ENCODE peak calls at places on chromosomes 16 and 17, in eight cellular contexts. T, Y, O, R, H, M, K and W are unnamed samples.
A peak's percentile ranks its signal among the peaks of the same experiment; 100 is the strongest.

GRCh38 chr16:85225721-85226120 is 113.4 kb upstream of the CIBAR2 start:
- DNase-seq in T (no peak), Y (no peak), O (no peak), R (no peak), H (no peak), M (no peak), K (no peak), W (no peak)

GRCh38 chr17:37828313-37829124 is 83.7 kb upstream of the HNF1B start:
- DNase-seq in T (peak; percentile 4), Y (no peak), O (no peak), R (peak; percentile 18), H (no peak), M (no peak), K (no peak), W (peak; percentile 10)

GRCh38 chr17:33732116-33732515 is 439.0 kb upstream of the ASIC2 start:
- DNase-seq in T (peak; percentile 8), Y (no peak), O (no peak), R (no peak), H (no peak), M (peak; percentile 23), K (no peak), W (no peak)

GRCh38 chr16:53841884-53842283 is 137.9 kb downstream of the FTO start:
- DNase-seq in T (no peak), Y (no peak), O (no peak), R (no peak), H (no peak), M (no peak), K (no peak), W (no peak)

GRCh38 chr16:83802135-83802534 is 5.6 kb upstream of the HSBP1 start:
- DNase-seq in T (peak; percentile 75), Y (no peak), O (no peak), R (peak; percentile 60), H (peak; percentile 78), M (no peak), K (peak; percentile 82), W (peak; percentile 40)

GRCh38 chr16:89049484-89050118 is 44.1 kb upstream of the ACSF3 start:
- DNase-seq in T (peak; percentile 3), Y (no peak), O (no peak), R (peak; percentile 10), H (no peak), M (no peak), K (peak; percentile 3), W (no peak)

GRCh38 chr16:5870886-5871715 is 773.5 kb upstream of the EEF2KMT start:
- DNase-seq in T (no peak), Y (no peak), O (no peak), R (no peak), H (no peak), M (no peak), K (no peak), W (no peak)

GRCh38 chr17:73814070-73814469 is 169.8 kb upstream of the SDK2 start:
- DNase-seq in T (no peak), Y (no peak), O (no peak), R (no peak), H (no peak), M (no peak), K (no peak), W (no peak)

GRCh38 chr16:2467301-2468141 is 3.6 kb upstream of the NTN3 start:
- DNase-seq in T (peak; percentile 76), Y (peak; percentile 57), O (no peak), R (peak; percentile 78), H (peak; percentile 29), M (peak; percentile 48), K (peak; percentile 53), W (peak; percentile 64)

GRCh38 chr17:4908711-4909496 is 6.0 kb upstream of the CHRNE start:
- DNase-seq in T (peak; percentile 98), Y (peak; percentile 79), O (peak; percentile 73), R (peak; percentile 93), H (peak; percentile 94), M (peak; percentile 77), K (peak; percentile 98), W (peak; percentile 95)

GRCh38 chr17:4914009-4914408 is 11.1 kb upstream of the CHRNE start:
- DNase-seq in T (no peak), Y (no peak), O (no peak), R (no peak), H (no peak), M (no peak), K (peak; percentile 27), W (peak; percentile 27)

GRCh38 chr17:4903051-4903818 is at the start of gene CHRNE:
- DNase-seq in T (peak; percentile 84), Y (peak; percentile 56), O (peak; percentile 63), R (peak; percentile 80), H (peak; percentile 73), M (peak; percentile 74), K (peak; percentile 90), W (peak; percentile 87)

GRCh38 chr17:4902540-4902939 is 358 bp downstream of the CHRNE start:
- DNase-seq in T (no peak), Y (no peak), O (no peak), R (no peak), H (no peak), M (no peak), K (no peak), W (no peak)

DNA sequence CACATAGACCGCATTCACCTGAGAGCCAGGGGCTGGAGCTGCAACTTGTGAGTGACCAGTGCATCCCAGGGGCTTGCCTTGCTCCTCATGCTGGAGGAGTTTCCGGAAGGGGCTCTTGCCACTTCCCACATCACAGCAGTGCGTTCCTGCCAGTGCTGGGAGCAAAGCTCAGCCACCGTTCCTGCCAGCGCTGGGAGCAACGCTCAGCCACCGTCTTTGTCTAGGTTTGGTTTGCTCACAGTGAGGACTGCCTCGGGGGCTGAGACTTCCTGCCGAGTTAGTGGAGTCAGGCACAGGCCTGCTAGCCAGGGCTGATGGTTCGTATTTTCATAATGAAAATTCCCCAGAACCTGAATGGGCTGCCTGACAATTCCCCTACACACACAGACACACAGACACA is 5.4 kb upstream of the CHRNE start:
- DNase-seq in T (no peak), Y (no peak), O (no peak), R (no peak), H (peak; percentile 87), M (peak; percentile 38), K (peak; percentile 31), W (peak; percentile 43)
- TF ChIP-seq CTCF in T (no peak), Y (no peak), O (no peak), R (no peak), H (no peak), M (no peak), K (no peak), W (no peak)

GRCh38 chr16:68116256-68116853 is 31.2 kb downstream of the NFATC3 start:
- DNase-seq in T (peak; percentile 59), Y (no peak), O (no peak), R (peak; percentile 55), H (peak; percentile 20), M (no peak), K (peak; percentile 77), W (peak; percentile 53)
- TF ChIP-seq CTCF in T (peak; percentile 61), Y (peak; percentile 63), O (peak; percentile 46), R (peak; percentile 59), H (peak; percentile 71), M (peak; percentile 59), K (peak; percentile 73), W (peak; percentile 53)

DNA sequence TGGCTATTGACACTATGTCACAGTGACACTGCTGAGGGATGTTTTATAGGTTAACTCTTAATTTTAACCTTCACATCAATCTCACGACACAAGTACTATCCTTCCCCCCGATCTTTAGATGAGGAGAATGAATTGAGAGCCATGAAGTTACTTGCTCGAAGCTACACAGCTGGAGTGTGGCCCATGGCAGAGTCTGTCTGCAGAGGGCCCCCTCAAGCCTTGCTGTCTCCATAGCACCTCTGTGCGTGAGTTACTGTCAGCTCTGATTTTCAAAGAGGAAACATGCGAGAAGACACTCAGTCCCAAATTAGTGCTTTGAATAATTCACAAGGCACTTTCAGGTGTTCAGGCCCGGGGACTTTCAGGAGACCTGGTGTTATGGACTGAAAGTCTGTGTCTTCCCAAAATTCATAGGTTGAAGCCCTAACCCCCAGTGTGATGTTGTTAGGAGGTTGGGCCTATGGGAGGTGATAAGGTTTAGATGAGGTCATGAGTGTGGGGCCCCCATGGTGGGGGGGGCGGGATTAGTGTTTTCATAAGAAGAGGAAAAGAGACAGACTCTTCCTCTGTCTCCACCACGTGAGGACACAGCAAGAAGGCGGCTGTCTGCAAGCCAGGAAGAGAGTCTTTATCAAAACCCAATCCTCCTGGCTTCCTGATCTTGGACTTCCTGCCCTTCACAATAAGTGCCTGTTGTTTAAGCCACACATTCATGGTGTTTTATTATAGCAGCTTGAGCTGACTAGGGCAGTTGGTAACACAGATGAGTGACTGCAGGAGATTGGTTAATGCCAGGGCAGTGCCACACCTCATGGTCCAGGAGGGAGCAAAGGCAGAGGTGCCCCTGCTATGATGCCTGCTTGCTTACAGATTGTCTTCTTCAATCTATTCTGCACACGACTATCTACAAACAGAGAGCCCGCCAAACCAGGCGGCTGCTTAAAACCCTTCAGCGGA is 281.8 kb downstream of the HAPSTR1 start:
- DNase-seq in T (no peak), Y (no peak), O (no peak), R (no peak), H (no peak), M (no peak), K (no peak), W (no peak)
- TF ChIP-seq CTCF in T (no peak), Y (no peak), O (no peak), R (no peak), H (no peak), M (no peak), K (no peak), W (no peak)

GRCh38 chr17:36610472-36610871 is 9.1 kb downstream of the MRM1 start:
- DNase-seq in T (no peak), Y (no peak), O (no peak), R (peak; percentile 51), H (peak; percentile 30), M (no peak), K (peak; percentile 13), W (no peak)

GRCh38 chr17:36608280-36608679 is 6.9 kb downstream of the MRM1 start:
- DNase-seq in T (no peak), Y (no peak), O (no peak), R (no peak), H (no peak), M (no peak), K (no peak), W (no peak)

GRCh38 chr17:36609498-36609862 is 8.1 kb downstream of the MRM1 start:
- DNase-seq in T (no peak), Y (no peak), O (no peak), R (no peak), H (no peak), M (no peak), K (no peak), W (no peak)

GRCh38 chr17:36611345-36612072 is 10.1 kb downstream of the MRM1 start:
- DNase-seq in T (peak; percentile 85), Y (no peak), O (no peak), R (peak; percentile 91), H (peak; percentile 91), M (no peak), K (peak; percentile 90), W (peak; percentile 79)

GRCh38 chr17:36608794-36609497 is 7.6 kb downstream of the MRM1 start:
- DNase-seq in T (peak; percentile 77), Y (peak; percentile 52), O (peak; percentile 40), R (peak; percentile 82), H (peak; percentile 70), M (peak; percentile 22), K (peak; percentile 87), W (peak; percentile 62)
- TF ChIP-seq CTCF in T (peak; percentile 63), Y (peak; percentile 9), O (peak; percentile 55), R (peak; percentile 52), H (peak; percentile 56), M (peak; percentile 55), K (peak; percentile 72), W (peak; percentile 32)

DNA sequence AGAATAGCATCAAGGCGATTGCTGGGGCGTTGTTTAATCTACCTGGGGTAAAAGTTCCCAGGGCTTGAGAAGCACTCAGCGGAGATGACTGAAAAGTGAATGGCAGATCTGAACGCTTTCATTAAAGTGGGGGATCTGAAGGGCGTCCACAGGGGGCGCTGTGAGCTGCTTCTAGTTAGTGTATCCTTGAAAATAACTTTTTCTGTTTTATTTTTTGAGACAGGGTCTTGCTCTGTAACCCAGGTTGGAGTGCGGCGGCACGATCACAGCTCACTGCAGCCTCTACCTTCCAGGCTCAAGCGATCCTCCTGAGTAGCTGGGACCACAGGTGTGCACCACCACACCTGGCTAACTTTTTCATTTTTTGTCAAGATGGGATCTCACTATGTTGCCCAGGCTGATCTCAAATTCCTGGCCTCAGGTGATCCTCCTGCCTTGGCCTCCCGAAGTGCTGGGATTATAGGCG is 360.4 kb downstream of the SEC14L1 start:
- DNase-seq in T (peak; percentile 35), Y (no peak), O (no peak), R (peak; percentile 32), H (no peak), M (no peak), K (peak; percentile 45), W (no peak)
- TF ChIP-seq CTCF in T (peak; percentile 49), Y (peak; percentile 54), O (peak; percentile 58), R (peak; percentile 52), H (peak; percentile 45), M (peak; percentile 60), K (peak; percentile 70), W (peak; percentile 22)